ENCODE peak calls at places on chromosomes 3 and 15, in seven cellular contexts. A is stimulated activated CD4-positive, alpha-beta T cell treated with anti-CD3 and anti-CD28 coated beads, Interleukin-12 subunit alpha, Interleukin-12 subunit beta, amount 100 ng/mL, for 48 hours; V is astrocyte of the cerebellum; W is iPS-NIHi11; Q is sigmoid colon; Y is hippocampal formation; J is Right ventricle myocardium superior. R is an unnamed sample.

GRCh38 chr3:39126532-39127071 is 19.1 kb downstream of the TTC21A start:
- DNase-seq in W (peak; percentile 60), J (no peak), Q (peak; percentile 70), A (no peak), Y (no peak), V (no peak), R (no peak)

GRCh38 chr15:57540736-57541135 is 51.0 kb upstream of the MYZAP start:
- DNase-seq in A (no peak), W (no peak), J (no peak), Q (no peak), Y (no peak), V (no peak), R (no peak)

GRCh38 chr15:76972420-76973361 is 22.2 kb upstream of the PSTPIP1 start:
- DNase-seq in A (no peak), Y (no peak), W (no peak), V (no peak), Q (no peak), J (no peak), R (no peak)

GRCh38 chr15:31262901-31263671 is 63.5 kb upstream of the KLF13 start:
- DNase-seq in Q (peak; percentile 67), Y (no peak), V (no peak), W (no peak), A (no peak), J (peak; percentile 63), R (no peak)

GRCh38 chr15:100914876-100915275 is 4.3 kb upstream of the LRRK1 start:
- DNase-seq in W (peak; percentile 48), Q (no peak), J (no peak), A (no peak), V (no peak), Y (no peak), R (no peak)

GRCh38 chr3:71931930-71932329 is 147.0 kb upstream of the PROK2 start:
- DNase-seq in W (no peak), Y (no peak), A (no peak), J (no peak), V (no peak), Q (no peak), R (no peak)

GRCh38 chr3:9721015-9721697 is 10.4 kb upstream of the BRPF1 start:
- DNase-seq in V (no peak), Y (no peak), Q (no peak), J (no peak), W (no peak), A (no peak), R (no peak)

GRCh38 chr15:36108539-36108938 is 470.9 kb upstream of the CDIN1 start:
- DNase-seq in W (no peak), V (no peak), J (no peak), A (no peak), Q (no peak), Y (no peak), R (no peak)

GRCh38 chr3:32340639-32341365 is 50.9 kb upstream of the CMTM7 start:
- DNase-seq in J (no peak), V (no peak), A (no peak), Q (no peak), W (no peak), Y (no peak), R (no peak)

GRCh38 chr3:25915673-25916072 is 125.8 kb downstream of the OXSM start:
- DNase-seq in W (no peak), A (no peak), V (no peak), Y (no peak), J (no peak), Q (no peak), R (no peak)

GRCh38 chr3:126851382-126851781 is 131.5 kb upstream of the PLXNA1 start:
- DNase-seq in Y (no peak), A (no peak), V (no peak), W (no peak), J (no peak), Q (peak; percentile 21), R (no peak)

GRCh38 chr3:56137406-56137805 is 330.9 kb downstream of the ERC2 start:
- DNase-seq in Q (no peak), A (no peak), J (no peak), W (no peak), Y (no peak), V (peak; percentile 85), R (no peak)

GRCh38 chr3:123449092-123449985 is 449 bp upstream of the ADCY5 start:
- DNase-seq in A (no peak), V (no peak), W (peak; percentile 80), Q (no peak), Y (no peak), J (peak; percentile 56), R (no peak)

GRCh38 chr15:35089556-35089955 is 4.5 kb upstream of the NANOGP8 start:
- DNase-seq in J (no peak), W (no peak), A (no peak), Y (no peak), Q (no peak), V (no peak), R (no peak)

GRCh38 chr3:10977864-10978510 is 14.6 kb upstream of the SLC6A1 start:
- DNase-seq in W (peak; percentile 36), V (no peak), Y (no peak), Q (no peak), J (no peak), A (no peak), R (no peak)

GRCh38 chr15:48440084-48440483 is 108.9 kb downstream of the DUT start:
- DNase-seq in J (peak; percentile 55), A (no peak), Q (peak; percentile 81), V (peak; percentile 65), W (peak; percentile 45), Y (no peak), R (peak; percentile 50)

GRCh38 chr15:90990446-90990845 is 3.9 kb downstream of the PRC1 start:
- DNase-seq in V (no peak), A (no peak), Y (no peak), Q (no peak), J (no peak), W (no peak), R (no peak)

GRCh38 chr3:13050446-13050845 is 22.8 kb downstream of the IQSEC1 start:
- DNase-seq in Q (no peak), V (no peak), A (no peak), J (no peak), W (no peak), Y (no peak), R (no peak)

GRCh38 chr15:52349062-52349700 is 53.6 kb upstream of the MYO5C start:
- DNase-seq in W (no peak), J (no peak), A (no peak), V (no peak), Q (no peak), Y (no peak), R (no peak)

GRCh38 chr15:64597469-64597806 is 137.1 kb downstream of the ZNF609 start:
- DNase-seq in J (no peak), A (no peak), Y (no peak), W (no peak), V (no peak), Q (no peak), R (no peak)

GRCh38 chr3:36297195-36297594 is 83.1 kb upstream of the STAC start:
- DNase-seq in Q (no peak), A (no peak), W (no peak), Y (no peak), V (no peak), J (no peak), R (no peak)

GRCh38 chr3:126304291-126304690 is 52.9 kb downstream of the KLF15 start:
- DNase-seq in W (no peak), V (no peak), Y (no peak), J (no peak), A (no peak), Q (no peak), R (no peak)

GRCh38 chr15:60221356-60221755 is 176.4 kb downstream of the ANXA2 start:
- DNase-seq in Y (no peak), W (no peak), A (no peak), V (no peak), Q (no peak), J (no peak), R (no peak)

GRCh38 chr15:28913171-28913765 is 27.5 kb downstream of the APBA2 start:
- DNase-seq in J (no peak), Q (peak; percentile 58), A (no peak), W (no peak), Y (no peak), V (no peak), R (no peak)

GRCh38 chr15:91706366-91707032 is 147.0 kb upstream of the SLCO3A1 start:
- DNase-seq in A (peak; percentile 84), V (peak; percentile 35), Y (peak; percentile 82), W (peak; percentile 80), J (peak; percentile 72), Q (peak; percentile 87), R (peak; percentile 65)

R was measured in iPS DF 19.7.